ENCODE peak calls at places on chromosomes 11 and 22, in four cellular contexts. H, C, I and D are unnamed samples.

GRCh38 chr22:35174398-35174797 is 82.9 kb upstream of the HMGXB4 start:
- DNase-seq in H (no peak), C (no peak), I (no peak), D (no peak)

GRCh38 chr22:36772451-36772850 is 3.5 kb downstream of the IFT27 start:
- DNase-seq in H (peak; percentile 38), C (no peak), I (no peak), D (no peak)

GRCh38 chr11:95575517-95575916 is 214.1 kb downstream of the FAM76B start:
- DNase-seq in H (peak; percentile 53), C (no peak), I (no peak), D (peak; percentile 30)

GRCh38 chr11:94641167-94641761 is 74.1 kb downstream of the PIWIL4 start:
- DNase-seq in H (no peak), C (no peak), I (peak; percentile 58), D (no peak)

GRCh38 chr11:109972181-109972715 is 120.9 kb upstream of the ZC3H12C start:
- DNase-seq in H (no peak), C (no peak), I (peak; percentile 16), D (no peak)

GRCh38 chr22:21972806-21973205 is 9.8 kb downstream of the TOP3B start:
- DNase-seq in H (no peak), C (no peak), I (no peak), D (no peak)

GRCh38 chr11:117814766-117815261 is 9.7 kb downstream of the FXYD2 start:
- DNase-seq in H (no peak), C (peak; percentile 94), I (no peak), D (peak; percentile 27)

GRCh38 chr11:64268687-64269379 is 15.6 kb downstream of the BAD start:
- DNase-seq in H (peak; percentile 55), C (peak; percentile 80), I (peak; percentile 69), D (peak; percentile 26)

GRCh38 chr11:127994736-127995135 is 592.6 kb downstream of the ETS1 start:
- DNase-seq in H (peak; percentile 41), C (no peak), I (no peak), D (peak; percentile 64)

GRCh38 chr11:126584028-126584427 is 228.5 kb downstream of the ST3GAL4 start:
- DNase-seq in H (no peak), C (no peak), I (no peak), D (no peak)

GRCh38 chr11:122843281-122844150 is 5.2 kb downstream of the CRTAM start:
- DNase-seq in H (no peak), C (no peak), I (no peak), D (no peak)

GRCh38 chr11:65492637-65493366 is 6.0 kb upstream of the MALAT1 start:
- DNase-seq in H (peak; percentile 88), C (peak; percentile 90), I (peak; percentile 92), D (peak; percentile 93)

GRCh38 chr11:47248664-47249377 is at the start of gene ACP2:
- DNase-seq in H (peak; percentile 86), C (peak; percentile 90), I (peak; percentile 86), D (peak; percentile 90)

GRCh38 chr22:36469094-36469710 is 12.2 kb downstream of the TXN2 start:
- DNase-seq in H (no peak), C (no peak), I (no peak), D (peak; percentile 21)

GRCh38 chr22:44402196-44403111 is 89.7 kb upstream of the SHISAL1 start:
- DNase-seq in H (no peak), C (no peak), I (no peak), D (no peak)

GRCh38 chr11:65298131-65298535 is 16.5 kb upstream of the CDC42EP2 start:
- DNase-seq in H (peak; percentile 71), C (peak; percentile 50), I (peak; percentile 84), D (peak; percentile 51)

GRCh38 chr22:20507253-20508066 is at the start of gene MED15:
- DNase-seq in H (peak; percentile 83), C (peak; percentile 92), I (peak; percentile 93), D (peak; percentile 86)

GRCh38 chr11:132941024-132941646 is 591.2 kb downstream of the OPCML start:
- DNase-seq in H (peak; percentile 19), C (peak; percentile 19), I (peak; percentile 22), D (peak; percentile 52)

GRCh38 chr11:69000831-69001245 is 12.2 kb downstream of the MRGPRF start:
- DNase-seq in H (peak; percentile 85), C (no peak), I (no peak), D (peak; percentile 82)

GRCh38 chr11:29119116-29119515 is 897.7 kb downstream of the KCNA4 start:
- DNase-seq in H (peak; percentile 45), C (peak; percentile 10), I (no peak), D (peak; percentile 72)

GRCh38 chr11:58127350-58127749 is 2.0 kb upstream of the OR9I1 start:
- DNase-seq in H (no peak), C (no peak), I (no peak), D (no peak)

GRCh38 chr11:111918390-111919256 is at the start of gene C11orf52:
- DNase-seq in H (no peak), C (peak; percentile 84), I (peak; percentile 46), D (peak; percentile 56)

GRCh38 chr11:108670381-108670930 is 5.6 kb downstream of the DDX10 start:
- DNase-seq in H (no peak), C (no peak), I (no peak), D (no peak)

GRCh38 chr22:45638197-45638596 is 33.4 kb upstream of the ATXN10 start:
- DNase-seq in H (no peak), C (no peak), I (no peak), D (no peak)
- H3K4me3 ChIP-seq in H (no peak overlapping the region), C (no peak overlapping the region), I (no peak overlapping the region), D (no peak overlapping the region)

DNA sequence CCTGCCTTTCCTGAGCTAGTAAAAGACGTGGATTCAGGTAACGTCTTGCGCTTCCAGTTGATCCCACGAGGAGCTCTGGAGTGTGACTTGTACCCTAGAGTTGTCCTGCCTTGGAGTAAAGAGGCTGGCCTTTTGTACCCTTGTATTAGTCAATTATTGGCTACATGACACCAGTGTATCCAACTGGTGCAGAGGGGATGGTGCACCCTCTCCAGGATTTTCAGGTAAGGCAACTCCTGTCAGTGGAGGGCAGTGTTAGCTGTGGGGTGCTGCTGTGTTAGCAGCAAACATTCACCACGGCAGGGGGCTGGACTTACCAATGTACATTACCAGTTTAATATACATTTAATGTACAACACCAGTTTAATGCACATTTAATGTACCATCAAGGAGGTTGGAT is 233.5 kb downstream of the MIAT start:
- DNase-seq in H (no peak), C (no peak), I (no peak), D (no peak)
- TF ChIP-seq CTCF in H (no peak), C (no peak), I (no peak), D (peak; percentile 7)

GRCh38 chr22:39350803-39351688 is 1.3 kb downstream of the SYNGR1 start:
- DNase-seq in H (no peak), C (no peak), I (no peak), D (no peak)
- H3K4me3 ChIP-seq in H (peak overlapping the region; percentile 78), C (no peak overlapping the region), I (peak overlapping the region; percentile 96), D (peak overlapping the region; percentile 53)

GRCh38 chr11:22426915-22427314 is 88.7 kb downstream of the SLC17A6 start:
- DNase-seq in H (no peak), C (no peak), I (no peak), D (no peak)
- TF ChIP-seq CTCF in H (peak; percentile 19), C (no peak), I (no peak), D (peak; percentile 5)